ENCODE peak calls at places on chromosomes 3 and 15, in four cellular contexts. D is foreskin fibroblast, C is B cell, T is fibroblast of lung. E is an unnamed sample.

GRCh38 chr3:149732234-149732633 is 20.1 kb downstream of the COMMD2 start:
- DNase-seq in D (no peak), C (no peak), T (no peak), E (no peak)

GRCh38 chr15:62306851-62307504 is 141.9 kb upstream of the C2CD4B start:
- DNase-seq in D (peak; percentile 79), C (no peak), T (peak; percentile 79), E (peak; percentile 19)

GRCh38 chr3:155153242-155154186 is 73.4 kb downstream of the MME start:
- DNase-seq in D (no peak), C (no peak), T (no peak), E (no peak)

GRCh38 chr3:32420138-32420981 is 28.7 kb downstream of the CMTM7 start:
- DNase-seq in D (peak; percentile 63), C (peak; percentile 78), T (no peak), E (peak; percentile 76)

GRCh38 chr3:194877311-194878119 is 191.8 kb downstream of the FAM43A start:
- DNase-seq in D (peak; percentile 39), C (no peak), T (no peak), E (no peak)

GRCh38 chr3:18891641-18892040 is 256.7 kb upstream of the KCNH8 start:
- DNase-seq in D (no peak), C (no peak), T (no peak), E (peak; percentile 40)

GRCh38 chr3:168249539-168250414 is 154.1 kb upstream of the GOLIM4 start:
- DNase-seq in D (peak; percentile 90), C (no peak), T (peak; percentile 77), E (peak; percentile 45)

GRCh38 chr15:41886741-41887140 is 7.1 kb downstream of the SPTBN5 start:
- DNase-seq in D (no peak), C (no peak), T (no peak), E (no peak)

GRCh38 chr15:92343869-92344643 is 49.6 kb upstream of the ST8SIA2 start:
- DNase-seq in D (no peak), C (no peak), T (no peak), E (no peak)

GRCh38 chr3:170055209-170055608 is 17.4 kb downstream of the GPR160 start:
- DNase-seq in D (peak; percentile 39), C (no peak), T (no peak), E (peak; percentile 51)

GRCh38 chr3:32819086-32819450 is 1.3 kb downstream of the TRIM71 start:
- DNase-seq in D (no peak), C (no peak), T (no peak), E (no peak)

GRCh38 chr3:183975981-183976662 is 41.6 kb downstream of the ABCC5 start:
- DNase-seq in D (peak; percentile 34), C (no peak), T (peak; percentile 67), E (peak; percentile 9)

GRCh38 chr3:66401578-66402382 is 99.0 kb downstream of the LRIG1 start:
- DNase-seq in D (no peak), C (no peak), T (no peak), E (no peak)

GRCh38 chr15:95620934-95621579 is 709.4 kb upstream of the NR2F2 start:
- DNase-seq in D (peak; percentile 57), C (no peak), T (peak; percentile 78), E (no peak)

GRCh38 chr3:133977568-133977967 is 52.2 kb downstream of the SLCO2A1 start:
- DNase-seq in D (no peak), C (no peak), T (no peak), E (no peak)

GRCh38 chr3:133972156-133972555 is 57.6 kb downstream of the SLCO2A1 start:
- DNase-seq in D (no peak), C (no peak), T (no peak), E (no peak)

GRCh38 chr3:133970916-133971315 is 58.8 kb downstream of the SLCO2A1 start:
- DNase-seq in D (no peak), C (no peak), T (no peak), E (no peak)

GRCh38 chr3:133967992-133968892 is 61.5 kb downstream of the SLCO2A1 start:
- DNase-seq in D (no peak), C (no peak), T (no peak), E (no peak)

GRCh38 chr3:133973249-133973980 is 56.3 kb downstream of the SLCO2A1 start:
- DNase-seq in D (no peak), C (no peak), T (no peak), E (no peak)
- TF ChIP-seq CTCF in D (no peak), C (no peak), T (no peak), E (no peak)

GRCh38 chr3:27368831-27369607 is at the start of gene NEK10:
- DNase-seq in D (peak; percentile 93), C (peak; percentile 94), T (peak; percentile 90), E (peak; percentile 93)
- TF ChIP-seq CTCF in D (no peak), C (no peak), T (no peak), E (no peak)

DNA sequence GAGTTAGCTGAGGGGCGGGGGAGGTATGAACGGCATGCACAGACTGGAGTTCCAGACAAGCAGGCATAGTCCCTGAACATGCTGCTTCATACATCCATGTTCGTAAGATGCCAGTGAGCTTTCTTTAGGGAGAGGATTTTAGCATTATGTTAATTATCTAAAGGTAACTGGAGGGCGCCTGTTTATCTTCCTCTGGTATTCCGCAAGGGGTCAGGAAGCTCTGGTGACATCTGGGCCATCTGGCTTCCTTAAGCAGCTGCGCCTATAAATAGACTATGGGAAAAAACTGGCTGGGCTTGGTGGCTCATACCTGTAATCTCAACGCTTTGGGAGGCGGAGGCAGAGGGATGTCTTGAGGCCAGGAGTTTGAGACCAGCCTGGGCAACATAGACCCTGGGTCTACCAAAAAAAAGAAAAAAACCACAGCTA is 1.5 kb upstream of the FBXO22 start:
- DNase-seq in D (peak; percentile 14), C (no peak), T (no peak), E (no peak)
- TF ChIP-seq CTCF in D (no peak), C (no peak), T (no peak), E (no peak)

GRCh38 chr3:107950413-107950812 is 140.4 kb downstream of the CD47 start:
- DNase-seq in D (no peak), C (no peak), T (no peak), E (no peak)
- TF ChIP-seq CTCF in D (no peak), C (no peak), T (no peak), E (no peak)

DNA sequence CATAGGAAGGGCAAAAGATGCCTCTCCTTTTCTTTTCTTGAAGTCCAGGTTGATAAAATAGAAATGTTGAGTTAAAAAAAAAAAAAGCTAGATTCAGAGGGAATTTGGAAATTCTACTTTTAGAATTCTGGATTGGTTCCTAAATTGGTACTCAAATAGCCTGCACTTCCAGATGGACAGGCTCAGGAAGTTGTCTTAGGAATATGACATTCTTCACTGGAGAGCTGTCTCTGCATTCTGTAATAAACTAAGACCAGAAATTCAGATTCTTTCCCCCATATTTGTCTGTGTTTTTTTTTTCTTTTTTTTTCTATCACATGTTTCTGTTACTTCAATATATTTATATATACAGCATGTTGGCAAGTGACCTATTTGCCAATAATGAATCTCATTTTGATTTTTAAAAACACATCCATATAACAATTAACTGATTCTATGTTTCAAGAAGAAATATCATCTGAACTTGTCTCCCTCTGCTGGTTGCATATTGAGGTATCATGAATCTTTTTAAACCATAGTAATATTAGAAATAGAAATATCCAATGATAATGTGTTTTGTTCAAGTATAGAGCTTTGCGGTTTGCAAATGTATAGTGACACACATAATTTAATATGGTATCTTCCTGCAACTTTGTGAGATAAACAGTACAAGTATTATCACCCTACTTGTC is 8.5 kb upstream of the LSAMP start:
- DNase-seq in D (peak; percentile 53), C (no peak), T (peak; percentile 63), E (no peak)
- TF ChIP-seq CTCF in D (no peak), C (no peak), T (peak; percentile 41), E (no peak)